ENCODE peak calls at places on chromosomes 16 and 17, in six cellular contexts. One of them, this sample, is unnamed.

GRCh38 chr17:27540300-27541105 is 84.3 kb downstream of the KSR1 start:
- DNase-seq in effector CD4-positive, alpha-beta T cell: no peak
- DNase-seq in activated CD4-positive, alpha-beta T cell treated with anti-CD3 and anti-CD28 coated beads for 48 hours: no peak
- DNase-seq in progenitor cell of endocrine pancreas: no peak
- DNase-seq in thyroid gland: peak
- DNase-seq in iris pigment epithelial cell: peak
- DNase-seq in this sample: no peak

GRCh38 chr17:1561420-1562177 is 993 bp downstream of the PITPNA start:
- DNase-seq in effector CD4-positive, alpha-beta T cell: peak
- DNase-seq in activated CD4-positive, alpha-beta T cell treated with anti-CD3 and anti-CD28 coated beads for 48 hours: peak
- DNase-seq in progenitor cell of endocrine pancreas: peak
- DNase-seq in thyroid gland: peak
- DNase-seq in iris pigment epithelial cell: peak
- DNase-seq in this sample: no peak

GRCh38 chr16:12062343-12063003 is 85.9 kb downstream of the SNX29 start:
- DNase-seq in effector CD4-positive, alpha-beta T cell: no peak
- DNase-seq in activated CD4-positive, alpha-beta T cell treated with anti-CD3 and anti-CD28 coated beads for 48 hours: no peak
- DNase-seq in progenitor cell of endocrine pancreas: no peak
- DNase-seq in thyroid gland: peak
- DNase-seq in iris pigment epithelial cell: peak
- DNase-seq in this sample: no peak

GRCh38 chr16:11585460-11586374 is 1.0 kb downstream of the LITAF start:
- DNase-seq in effector CD4-positive, alpha-beta T cell: no peak
- DNase-seq in activated CD4-positive, alpha-beta T cell treated with anti-CD3 and anti-CD28 coated beads for 48 hours: peak
- DNase-seq in progenitor cell of endocrine pancreas: no peak
- DNase-seq in thyroid gland: peak
- DNase-seq in iris pigment epithelial cell: no peak
- DNase-seq in this sample: no peak

GRCh38 chr16:31248344-31248743 is 11.4 kb upstream of the ITGAM start:
- DNase-seq in effector CD4-positive, alpha-beta T cell: no peak
- DNase-seq in activated CD4-positive, alpha-beta T cell treated with anti-CD3 and anti-CD28 coated beads for 48 hours: no peak
- DNase-seq in progenitor cell of endocrine pancreas: no peak
- DNase-seq in thyroid gland: no peak
- DNase-seq in iris pigment epithelial cell: no peak
- DNase-seq in this sample: no peak

GRCh38 chr17:74677558-74678466 is 34.9 kb downstream of the CD300LF start:
- DNase-seq in effector CD4-positive, alpha-beta T cell: no peak
- DNase-seq in activated CD4-positive, alpha-beta T cell treated with anti-CD3 and anti-CD28 coated beads for 48 hours: no peak
- DNase-seq in progenitor cell of endocrine pancreas: no peak
- DNase-seq in thyroid gland: peak
- DNase-seq in iris pigment epithelial cell: peak
- DNase-seq in this sample: no peak

GRCh38 chr17:75691371-75692290 is 24.5 kb downstream of the SAP30BP start:
- DNase-seq in effector CD4-positive, alpha-beta T cell: no peak
- DNase-seq in activated CD4-positive, alpha-beta T cell treated with anti-CD3 and anti-CD28 coated beads for 48 hours: peak
- DNase-seq in progenitor cell of endocrine pancreas: no peak
- DNase-seq in thyroid gland: no peak
- DNase-seq in iris pigment epithelial cell: peak
- DNase-seq in this sample: no peak

GRCh38 chr17:17793378-17794214 is 43.2 kb downstream of the SREBF1 start:
- DNase-seq in effector CD4-positive, alpha-beta T cell: no peak
- DNase-seq in activated CD4-positive, alpha-beta T cell treated with anti-CD3 and anti-CD28 coated beads for 48 hours: no peak
- DNase-seq in progenitor cell of endocrine pancreas: no peak
- DNase-seq in thyroid gland: peak
- DNase-seq in iris pigment epithelial cell: no peak
- DNase-seq in this sample: no peak

GRCh38 chr17:83200746-83201145 is 121.3 kb downstream of the METRNL start:
- DNase-seq in effector CD4-positive, alpha-beta T cell: no peak
- DNase-seq in activated CD4-positive, alpha-beta T cell treated with anti-CD3 and anti-CD28 coated beads for 48 hours: no peak
- DNase-seq in progenitor cell of endocrine pancreas: no peak
- DNase-seq in thyroid gland: peak
- DNase-seq in iris pigment epithelial cell: no peak
- DNase-seq in this sample: no peak

GRCh38 chr17:42275527-42276358 is 448 bp downstream of the STAT5B start:
- DNase-seq in effector CD4-positive, alpha-beta T cell: peak
- DNase-seq in activated CD4-positive, alpha-beta T cell treated with anti-CD3 and anti-CD28 coated beads for 48 hours: peak
- DNase-seq in progenitor cell of endocrine pancreas: peak
- DNase-seq in thyroid gland: no peak
- DNase-seq in iris pigment epithelial cell: peak
- DNase-seq in this sample: no peak

GRCh38 chr17:57577751-57578607 is 167.1 kb downstream of the CCDC182 start:
- DNase-seq in effector CD4-positive, alpha-beta T cell: no peak
- DNase-seq in activated CD4-positive, alpha-beta T cell treated with anti-CD3 and anti-CD28 coated beads for 48 hours: no peak
- DNase-seq in progenitor cell of endocrine pancreas: no peak
- DNase-seq in thyroid gland: peak
- DNase-seq in iris pigment epithelial cell: peak
- DNase-seq in this sample: peak

GRCh38 chr16:70715113-70715711 is 29.4 kb upstream of the MTSS2 start:
- DNase-seq in effector CD4-positive, alpha-beta T cell: no peak
- DNase-seq in activated CD4-positive, alpha-beta T cell treated with anti-CD3 and anti-CD28 coated beads for 48 hours: no peak
- DNase-seq in progenitor cell of endocrine pancreas: no peak
- DNase-seq in thyroid gland: peak
- DNase-seq in iris pigment epithelial cell: peak
- DNase-seq in this sample: no peak

GRCh38 chr16:1002399-1003161 is 21.0 kb downstream of the SOX8 start:
- DNase-seq in effector CD4-positive, alpha-beta T cell: peak
- DNase-seq in activated CD4-positive, alpha-beta T cell treated with anti-CD3 and anti-CD28 coated beads for 48 hours: peak
- DNase-seq in progenitor cell of endocrine pancreas: no peak
- DNase-seq in thyroid gland: no peak
- DNase-seq in iris pigment epithelial cell: peak
- DNase-seq in this sample: no peak

GRCh38 chr16:75048051-75048450 is 49.2 kb downstream of the ZNRF1 start:
- DNase-seq in effector CD4-positive, alpha-beta T cell: no peak
- DNase-seq in activated CD4-positive, alpha-beta T cell treated with anti-CD3 and anti-CD28 coated beads for 48 hours: no peak
- DNase-seq in progenitor cell of endocrine pancreas: no peak
- DNase-seq in thyroid gland: no peak
- DNase-seq in iris pigment epithelial cell: no peak
- DNase-seq in this sample: no peak

GRCh38 chr16:86492961-86493639 is 17.2 kb upstream of the FOXF1 start:
- DNase-seq in effector CD4-positive, alpha-beta T cell: no peak
- DNase-seq in activated CD4-positive, alpha-beta T cell treated with anti-CD3 and anti-CD28 coated beads for 48 hours: no peak
- DNase-seq in progenitor cell of endocrine pancreas: no peak
- DNase-seq in thyroid gland: no peak
- DNase-seq in iris pigment epithelial cell: no peak
- DNase-seq in this sample: no peak

GRCh38 chr16:87380403-87380802 is 3.2 kb downstream of the FBXO31 start:
- DNase-seq in effector CD4-positive, alpha-beta T cell: no peak
- DNase-seq in activated CD4-positive, alpha-beta T cell treated with anti-CD3 and anti-CD28 coated beads for 48 hours: no peak
- DNase-seq in progenitor cell of endocrine pancreas: no peak
- DNase-seq in thyroid gland: no peak
- DNase-seq in iris pigment epithelial cell: no peak
- DNase-seq in this sample: no peak

GRCh38 chr17:19513897-19514488 is 19.7 kb upstream of the SLC47A1 start:
- DNase-seq in effector CD4-positive, alpha-beta T cell: peak
- DNase-seq in activated CD4-positive, alpha-beta T cell treated with anti-CD3 and anti-CD28 coated beads for 48 hours: peak
- DNase-seq in progenitor cell of endocrine pancreas: peak
- DNase-seq in thyroid gland: peak
- DNase-seq in iris pigment epithelial cell: peak
- DNase-seq in this sample: peak

GRCh38 chr16:19601083-19601976 is 45.8 kb downstream of the VPS35L start:
- DNase-seq in effector CD4-positive, alpha-beta T cell: peak
- DNase-seq in activated CD4-positive, alpha-beta T cell treated with anti-CD3 and anti-CD28 coated beads for 48 hours: peak
- DNase-seq in progenitor cell of endocrine pancreas: no peak
- DNase-seq in thyroid gland: peak
- DNase-seq in iris pigment epithelial cell: peak
- DNase-seq in this sample: peak

GRCh38 chr16:82510041-82510440 is 116.7 kb upstream of the CDH13 start:
- DNase-seq in effector CD4-positive, alpha-beta T cell: no peak
- DNase-seq in activated CD4-positive, alpha-beta T cell treated with anti-CD3 and anti-CD28 coated beads for 48 hours: no peak
- DNase-seq in progenitor cell of endocrine pancreas: no peak
- DNase-seq in thyroid gland: no peak
- DNase-seq in iris pigment epithelial cell: no peak
- DNase-seq in this sample: no peak

GRCh38 chr17:16470302-16470701 is 21.7 kb downstream of the LRRC75A start:
- DNase-seq in effector CD4-positive, alpha-beta T cell: no peak
- DNase-seq in activated CD4-positive, alpha-beta T cell treated with anti-CD3 and anti-CD28 coated beads for 48 hours: no peak
- DNase-seq in progenitor cell of endocrine pancreas: no peak
- DNase-seq in thyroid gland: no peak
- DNase-seq in iris pigment epithelial cell: no peak
- DNase-seq in this sample: peak

GRCh38 chr16:30660424-30661251 is 2.4 kb downstream of the FBRS start:
- DNase-seq in effector CD4-positive, alpha-beta T cell: peak
- DNase-seq in activated CD4-positive, alpha-beta T cell treated with anti-CD3 and anti-CD28 coated beads for 48 hours: peak
- DNase-seq in progenitor cell of endocrine pancreas: no peak
- DNase-seq in thyroid gland: no peak
- DNase-seq in iris pigment epithelial cell: peak
- DNase-seq in this sample: no peak

GRCh38 chr17:72234951-72235350 is 114.1 kb downstream of the SOX9 start:
- DNase-seq in effector CD4-positive, alpha-beta T cell: no peak
- DNase-seq in activated CD4-positive, alpha-beta T cell treated with anti-CD3 and anti-CD28 coated beads for 48 hours: no peak
- DNase-seq in progenitor cell of endocrine pancreas: no peak
- DNase-seq in thyroid gland: no peak
- DNase-seq in iris pigment epithelial cell: no peak
- DNase-seq in this sample: no peak